ENCODE peak calls at places on chromosomes 7 and 10, in five cellular contexts. P, H, S, M and Q are unnamed samples.

GRCh38 chr7:92448185-92448747 is 984 bp downstream of the GATAD1 start:
- DNase-seq in P (peak; percentile 72), H (peak; percentile 50), M (peak; percentile 79), S (no peak), Q (peak; percentile 67)

GRCh38 chr10:18473424-18474110 is 177.8 kb downstream of the NSUN6 start:
- DNase-seq in S (no peak), M (no peak), P (no peak), H (no peak), Q (no peak)

GRCh38 chr7:155203059-155203881 is 94.4 kb upstream of the INSIG1 start:
- DNase-seq in P (no peak), S (no peak), M (peak; percentile 77), H (no peak), Q (no peak)

GRCh38 chr7:38542156-38542555 is 89.0 kb downstream of the AMPH start:
- DNase-seq in S (no peak), H (no peak), P (no peak), M (no peak), Q (no peak)

GRCh38 chr10:77383861-77384553 is 253.6 kb downstream of the KCNMA1 start:
- DNase-seq in S (no peak), H (no peak), M (no peak), P (no peak), Q (no peak)

GRCh38 chr7:41045556-41046123 is 657.2 kb downstream of the INHBA start:
- DNase-seq in H (peak; percentile 3), M (no peak), S (no peak), P (no peak), Q (peak; percentile 33)

GRCh38 chr10:57964371-57964770 is 303.3 kb downstream of the IPMK start:
- DNase-seq in P (no peak), S (no peak), H (no peak), M (no peak), Q (no peak)

GRCh38 chr7:82778021-82778420 is 334.4 kb upstream of the CACNA2D1 start:
- DNase-seq in M (no peak), H (no peak), P (no peak), S (no peak), Q (no peak)

GRCh38 chr10:8830064-8830463 is 775.6 kb downstream of the GATA3 start:
- DNase-seq in S (no peak), P (no peak), H (no peak), M (no peak), Q (no peak)

GRCh38 chr7:70678621-70679251 is 453.2 kb upstream of the GALNT17 start:
- DNase-seq in M (no peak), P (no peak), S (no peak), H (no peak), Q (no peak)

GRCh38 chr10:17599089-17599488 is 18.1 kb downstream of the HACD1 start:
- DNase-seq in S (no peak), P (peak; percentile 55), M (no peak), H (no peak), Q (no peak)

GRCh38 chr10:62662471-62662870 is 142.0 kb upstream of the ADO start:
- DNase-seq in M (no peak), S (no peak), P (no peak), H (no peak), Q (no peak)

GRCh38 chr7:32506266-32507054 is 11.2 kb downstream of the AVL9 start:
- DNase-seq in H (peak; percentile 10), P (peak; percentile 81), S (no peak), M (no peak), Q (no peak)

GRCh38 chr7:92276486-92276885 is 30.7 kb downstream of the ANKIB1 start:
- DNase-seq in M (no peak), P (no peak), S (no peak), H (no peak), Q (no peak)

GRCh38 chr7:70573202-70573810 is 558.6 kb upstream of the GALNT17 start:
- DNase-seq in H (no peak), S (no peak), P (no peak), M (no peak), Q (no peak)

GRCh38 chr10:78605800-78606350 is 462.9 kb upstream of the ZMIZ1 start:
- DNase-seq in P (no peak), H (peak; percentile 55), M (no peak), S (no peak), Q (no peak)

GRCh38 chr10:60521974-60522405 is 132.3 kb upstream of the ANK3 start:
- DNase-seq in M (no peak), H (no peak), S (no peak), P (no peak), Q (no peak)

GRCh38 chr10:47225186-47225927 is 74.6 kb upstream of the GDF10 start:
- DNase-seq in P (no peak), M (no peak), S (no peak), H (no peak), Q (no peak)

GRCh38 chr10:132464256-132465192 is 67.5 kb downstream of the PWWP2B start:
- DNase-seq in M (peak; percentile 62), P (no peak), H (no peak), S (no peak), Q (peak; percentile 68)

GRCh38 chr7:92987095-92987494 is 130.7 kb downstream of the SAMD9 start:
- DNase-seq in H (no peak), S (no peak), M (no peak), P (no peak), Q (no peak)

GRCh38 chr10:33412261-33413092 is 78.0 kb upstream of the NRP1 start:
- DNase-seq in P (no peak), H (no peak), M (no peak), S (no peak), Q (no peak)

GRCh38 chr10:124611738-124612137 is 132.4 kb downstream of the FAM53B start:
- DNase-seq in H (no peak), S (no peak), P (no peak), M (peak; percentile 90), Q (peak; percentile 42)

GRCh38 chr10:93703841-93704240 is 1.4 kb upstream of the FRA10AC1 start:
- DNase-seq in H (no peak), P (no peak), S (no peak), M (no peak), Q (no peak)

GRCh38 chr10:71218046-71218832 is 5.9 kb downstream of the UNC5B start:
- DNase-seq in H (peak; percentile 20), M (peak; percentile 47), P (no peak), S (no peak), Q (no peak)

GRCh38 chr7:50473531-50473930 is 23.4 kb upstream of the FIGNL1 start:
- DNase-seq in P (no peak), H (no peak), S (no peak), M (no peak), Q (no peak)

GRCh38 chr10:47049906-47050305 is 138.7 kb downstream of the PTPN20 start:
- DNase-seq in S (no peak), M (peak; percentile 55), H (no peak), P (no peak), Q (no peak)

GRCh38 chr7:138546064-138546619 is 86.1 kb downstream of the TRIM24 start:
- DNase-seq in H (no peak), M (no peak), P (no peak), S (no peak), Q (no peak)

GRCh38 chr10:36722777-36723176 is 402.6 kb upstream of the ANKRD30A start:
- DNase-seq in M (peak; percentile 22), P (no peak), H (no peak), S (no peak), Q (no peak)

GRCh38 chr7:51035696-51036095 is 253.0 kb upstream of the GRB10 start:
- DNase-seq in S (no peak), P (no peak), M (no peak), H (no peak), Q (no peak)

GRCh38 chr7:105003275-105003674 is 10.7 kb upstream of the KMT2E start:
- DNase-seq in M (no peak), P (no peak), S (no peak), H (no peak), Q (peak; percentile 54)

GRCh38 chr10:11397566-11397965 is 213.9 kb downstream of the USP6NL start:
- DNase-seq in H (no peak), S (no peak), P (no peak), M (no peak), Q (no peak)

GRCh38 chr7:142603870-142604448 is 145.3 kb upstream of the PRSS1 start:
- DNase-seq in M (no peak), H (peak; percentile 52), P (peak; percentile 78), S (no peak), Q (peak; percentile 37)

GRCh38 chr7:148031816-148032215 is 558.8 kb upstream of the C7orf33 start:
- DNase-seq in H (no peak), P (no peak), S (no peak), M (no peak), Q (no peak)

DNA sequence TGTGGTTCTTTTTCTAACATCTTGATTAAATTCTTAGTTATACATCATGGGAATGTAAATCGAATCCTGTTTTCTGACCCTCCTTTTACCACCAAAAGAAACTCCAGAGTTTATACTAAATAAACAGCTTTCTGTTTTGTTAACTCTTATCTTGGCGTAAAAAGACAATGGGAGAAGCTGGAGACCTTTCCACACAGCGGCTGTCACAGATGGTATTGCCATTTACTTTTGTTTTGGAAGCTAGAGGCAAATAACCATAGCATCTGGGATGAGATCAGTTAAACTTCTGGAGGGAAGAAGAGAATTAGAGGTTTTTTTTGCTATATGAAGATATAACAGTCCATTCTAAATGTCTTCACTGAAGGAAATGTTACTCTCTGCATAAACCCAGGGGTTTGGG is 258.9 kb downstream of the REEP3 start:
- DNase-seq in M (no peak), S (no peak), P (no peak), H (no peak), Q (no peak)
- H3K4me1 ChIP-seq in M (no peaks in the 10 kb centered on the region), S (no peaks in the 10 kb centered on the region), P (no peaks in the 10 kb centered on the region), H (no peaks in the 10 kb centered on the region), Q (no peaks in the 10 kb centered on the region)

GRCh38 chr10:31129261-31129660 is 97.6 kb upstream of the ZNF438 start:
- DNase-seq in H (no peak), P (peak; percentile 24), M (no peak), S (no peak), Q (peak; percentile 17)
- TF ChIP-seq POLR2AphosphoS5 in H (no peak), P (no peak), M (no peak), S (no peak), Q (peak; percentile 35)

GRCh38 chr7:94239661-94240234 is 154.9 kb upstream of the COL1A2 start:
- DNase-seq in M (no peak), P (no peak), H (no peak), S (no peak), Q (no peak)
- TF ChIP-seq POLR2A in M (no peak), P (no peak), H (no peak), S (no peak), Q (no peak)

GRCh38 chr7:2283074-2283473 is 31.2 kb downstream of the SNX8 start:
- DNase-seq in P (no peak), S (no peak), M (no peak), H (no peak), Q (no peak)
- H3K4me1 ChIP-seq in P (peaks cover 13% of the 10 kb centered on the region), S (peaks cover 1% of the 10 kb centered on the region), M (peaks cover 33% of the 10 kb centered on the region), H (peaks cover 42% of the 10 kb centered on the region), Q (peaks cover 9% of the 10 kb centered on the region)

GRCh38 chr10:35331894-35332640 is 4.2 kb upstream of the CCNY start:
- DNase-seq in S (no peak), P (no peak), M (no peak), H (peak; percentile 66), Q (no peak)
- TF ChIP-seq POLR2AphosphoS5 in S (no peak), P (no peak), M (no peak), H (no peak), Q (no peak)